ENCODE peak calls at places on chromosome 21, in six cellular contexts. B is H1, Q is HCT116, U is SK-N-SH, I is T47D, A is HepG2. F is an unnamed sample.

GRCh38 chr21:32412162-32412997 is at the start of gene EVA1C:
- DNase-seq in B (no peak), Q (no peak), U (peak; percentile 82), I (peak; percentile 51), A (no peak), F (peak; percentile 30)

GRCh38 chr21:29641001-29641634 is 298.7 kb downstream of the GRIK1 start:
- DNase-seq in B (no peak), Q (no peak), U (no peak), I (no peak), A (no peak), F (no peak)

GRCh38 chr21:39727401-39728120 is 17.4 kb upstream of the IGSF5 start:
- DNase-seq in B (no peak), Q (no peak), U (no peak), I (no peak), A (no peak), F (no peak)

GRCh38 chr21:36756527-36756926 is 57.6 kb downstream of the SIM2 start:
- DNase-seq in B (no peak), Q (no peak), U (no peak), I (no peak), A (peak; percentile 18), F (no peak)

GRCh38 chr21:31316488-31317169 is 27.4 kb downstream of the TIAM1 start:
- DNase-seq in B (no peak), Q (peak; percentile 91), U (no peak), I (no peak), A (no peak), F (no peak)

GRCh38 chr21:33801424-33802405 is 113.9 kb downstream of the ATP5PO start:
- DNase-seq in B (no peak), Q (peak; percentile 44), U (no peak), I (peak; percentile 52), A (peak; percentile 1), F (no peak)

GRCh38 chr21:17513214-17514123 is 626 bp downstream of the CXADR start:
- DNase-seq in B (no peak), Q (no peak), U (peak; percentile 74), I (no peak), A (peak; percentile 16), F (no peak)

GRCh38 chr21:33433425-33434114 is 30.4 kb downstream of the IFNGR2 start:
- DNase-seq in B (no peak), Q (no peak), U (no peak), I (no peak), A (no peak), F (no peak)

GRCh38 chr21:15986277-15986676 is 256.5 kb downstream of the USP25 start:
- DNase-seq in B (no peak), Q (no peak), U (no peak), I (no peak), A (no peak), F (no peak)

GRCh38 chr21:25898671-25899070 is 163.9 kb downstream of the GABPA start:
- DNase-seq in B (no peak), Q (no peak), U (no peak), I (no peak), A (no peak), F (no peak)

GRCh38 chr21:28773036-28773435 is 219.6 kb downstream of the LTN1 start:
- DNase-seq in B (no peak), Q (no peak), U (no peak), I (no peak), A (no peak), F (no peak)

GRCh38 chr21:32329776-32330175 is 31.1 kb downstream of the MRAP start:
- DNase-seq in B (no peak), Q (no peak), U (no peak), I (no peak), A (peak; percentile 27), F (no peak)

GRCh38 chr21:46221664-46222435 is 6.7 kb downstream of the LSS start:
- DNase-seq in B (no peak), Q (no peak), U (no peak), I (no peak), A (no peak), F (no peak)

GRCh38 chr21:14086553-14086952 is 124.2 kb downstream of the LIPI start:
- DNase-seq in B (no peak), Q (no peak), U (no peak), I (no peak), A (no peak), F (no peak)

GRCh38 chr21:25980710-25981109 is 189.9 kb downstream of the APP start:
- DNase-seq in B (no peak), Q (no peak), U (no peak), I (no peak), A (no peak), F (no peak)

GRCh38 chr21:40846566-40847411 is at the start of gene DSCAM:
- DNase-seq in B (no peak), Q (no peak), U (peak; percentile 57), I (no peak), A (no peak), F (no peak)

GRCh38 chr21:26100573-26100972 is 70.0 kb downstream of the APP start:
- DNase-seq in B (no peak), Q (no peak), U (no peak), I (no peak), A (no peak), F (no peak)

GRCh38 chr21:32524010-32524719 is 61.2 kb downstream of the TCP10L start:
- DNase-seq in B (no peak), Q (no peak), U (no peak), I (no peak), A (no peak), F (no peak)

GRCh38 chr21:15063081-15063820 is 1.5 kb downstream of the NRIP1 start:
- DNase-seq in B (no peak), Q (no peak), U (no peak), I (peak; percentile 30), A (peak; percentile 29), F (peak; percentile 46)

GRCh38 chr21:16250282-16250681 is 520.5 kb downstream of the USP25 start:
- DNase-seq in B (no peak), Q (no peak), U (no peak), I (no peak), A (no peak), F (no peak)

GRCh38 chr21:27756191-27756590 is 789.3 kb upstream of the ADAMTS5 start:
- DNase-seq in B (no peak), Q (no peak), U (no peak), I (no peak), A (no peak), F (no peak)
- TF ChIP-seq JUND in B (no peak), Q (no peak), U (no peak), I (no peak), A (no peak), F (no peak)

DNA sequence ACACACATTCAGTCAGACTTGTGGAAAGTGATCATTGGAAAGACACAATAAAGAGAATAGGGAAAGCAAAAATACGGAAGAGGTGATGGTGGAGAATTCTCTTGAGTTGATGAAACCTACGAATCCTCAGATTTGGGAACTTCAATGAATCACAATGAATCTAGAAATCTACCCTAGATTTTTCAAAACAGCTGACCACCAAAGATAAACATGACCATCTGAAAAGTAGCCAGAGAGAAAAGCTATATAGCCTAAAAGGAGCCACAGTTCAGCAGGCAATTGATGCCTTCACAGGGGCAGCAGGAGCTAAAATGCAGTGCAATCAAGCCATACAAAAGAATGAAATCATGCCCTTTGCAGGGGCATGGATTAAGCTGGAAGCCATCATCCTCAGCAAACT is 170.6 kb upstream of the RUNX1 start:
- DNase-seq in B (no peak), Q (no peak), U (no peak), I (no peak), A (no peak), F (no peak)
- TF ChIP-seq JUND in B (no peak), Q (no peak), U (no peak), I (no peak), A (no peak), F (no peak)

GRCh38 chr21:43834146-43834905 is 30.7 kb upstream of the AGPAT3 start:
- DNase-seq in B (no peak), Q (no peak), U (peak; percentile 8), I (no peak), A (no peak), F (no peak)

GRCh38 chr21:43836616-43837015 is 28.4 kb upstream of the AGPAT3 start:
- DNase-seq in B (no peak), Q (no peak), U (peak; percentile 7), I (no peak), A (no peak), F (peak; percentile 52)

GRCh38 chr21:43835861-43836260 is 29.2 kb upstream of the AGPAT3 start:
- DNase-seq in B (no peak), Q (no peak), U (peak; percentile 12), I (no peak), A (no peak), F (no peak)

GRCh38 chr21:43832648-43833047 is 32.4 kb upstream of the AGPAT3 start:
- DNase-seq in B (no peak), Q (no peak), U (peak; percentile 25), I (no peak), A (no peak), F (no peak)

DNA sequence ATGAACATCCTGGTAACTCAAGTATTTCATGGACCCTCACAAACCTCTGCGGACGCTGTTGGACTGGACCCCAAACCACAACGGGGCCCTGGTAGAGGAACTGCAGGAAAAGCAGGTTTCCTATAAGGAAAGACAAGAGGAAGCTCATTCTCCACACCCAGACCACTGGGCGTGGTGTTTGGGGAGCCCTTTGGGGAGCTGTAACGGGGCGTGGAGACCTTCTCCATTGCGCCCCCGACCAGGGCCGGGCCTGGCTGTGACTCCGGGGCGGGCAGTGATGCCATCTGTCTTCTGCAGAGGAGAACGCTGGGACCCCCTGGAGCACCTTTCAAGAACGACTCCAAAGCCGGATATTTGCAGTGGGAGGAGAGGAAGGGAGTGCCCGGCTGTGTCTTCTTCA is 30.0 kb upstream of the AGPAT3 start:
- DNase-seq in B (no peak), Q (no peak), U (peak; percentile 8), I (no peak), A (no peak), F (no peak)
- TF ChIP-seq JUND in B (no peak), Q (no peak), U (no peak), I (no peak), A (no peak), F (no peak)

GRCh38 chr21:20998886-20999285 is 677 bp downstream of the NCAM2 start:
- DNase-seq in B (no peak), Q (no peak), U (no peak), I (no peak), A (no peak), F (no peak)

GRCh38 chr21:20997633-20998455 is at the start of gene NCAM2:
- DNase-seq in B (no peak), Q (no peak), U (peak; percentile 93), I (peak; percentile 59), A (peak; percentile 9), F (peak; percentile 70)

GRCh38 chr21:21000576-21001175 is 2.5 kb downstream of the NCAM2 start:
- DNase-seq in B (no peak), Q (no peak), U (no peak), I (no peak), A (no peak), F (no peak)

GRCh38 chr21:20998456-20998789 is 214 bp downstream of the NCAM2 start:
- DNase-seq in B (no peak), Q (no peak), U (no peak), I (peak; percentile 50), A (no peak), F (no peak)

DNA sequence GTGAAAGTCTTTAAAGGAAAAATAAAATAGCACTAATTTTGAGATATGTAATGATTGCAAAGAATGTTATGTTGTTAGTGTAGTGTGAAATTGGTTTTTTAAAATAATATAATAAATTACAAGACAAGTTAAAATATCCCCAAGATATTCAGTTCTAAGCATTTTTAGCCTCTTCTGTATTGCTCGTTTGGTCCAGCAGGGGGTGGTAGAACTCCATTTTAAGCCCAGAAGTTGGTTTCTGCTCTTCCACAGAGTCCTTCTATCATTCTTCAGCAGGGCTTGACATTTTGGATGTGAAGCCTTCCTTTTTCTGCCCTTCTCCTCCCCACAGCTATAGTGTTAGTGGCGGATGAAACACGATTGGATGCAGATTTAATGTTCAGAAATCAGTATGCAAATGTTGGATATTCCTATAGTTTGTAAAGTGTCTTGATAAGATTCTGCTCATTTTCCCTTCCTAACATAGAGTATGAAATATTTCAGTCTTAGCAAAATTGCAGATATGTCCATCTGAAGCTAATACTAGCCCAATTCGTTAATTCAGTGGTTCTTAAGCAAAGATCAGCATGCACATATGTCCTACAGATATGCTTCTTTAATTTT is 1.5 kb downstream of the NCAM2 start:
- DNase-seq in B (no peak), Q (no peak), U (peak; percentile 62), I (peak; percentile 69), A (peak; percentile 9), F (peak; percentile 70)
- TF ChIP-seq JUND in B (no peak), Q (no peak), U (no peak), I (no peak), A (no peak), F (no peak)

F was measured in K562.